ENCODE peak calls at places on chromosome 15, in five cellular contexts. U, D, N, G and R are unnamed samples.

GRCh38 chr15:79329186-79329611 is 18.3 kb downstream of the TMED3 start:
- DNase-seq in U (no peak), D (peak), N (no peak), G (no peak), R (no peak)

GRCh38 chr15:91660174-91660649 is 193.3 kb upstream of the SLCO3A1 start:
- DNase-seq in U (no peak), D (no peak), N (no peak), G (no peak), R (no peak)

GRCh38 chr15:75149911-75150709 is 51.6 kb upstream of the C15orf39 start:
- DNase-seq in U (no peak), D (peak), N (no peak), G (no peak), R (no peak)

GRCh38 chr15:42971830-42972229 is 51.3 kb upstream of the TTBK2 start:
- DNase-seq in U (no peak), D (no peak), N (no peak), G (no peak), R (no peak)

GRCh38 chr15:95557226-95558046 is 773.1 kb upstream of the NR2F2 start:
- DNase-seq in U (peak), D (peak), N (no peak), G (no peak), R (no peak)

GRCh38 chr15:31974855-31975421 is 55.4 kb upstream of the CHRNA7 start:
- DNase-seq in U (no peak), D (peak), N (no peak), G (no peak), R (no peak)

GRCh38 chr15:57060799-57061198 is 142.4 kb downstream of the TCF12 start:
- DNase-seq in U (peak), D (peak), N (no peak), G (no peak), R (no peak)

GRCh38 chr15:77037475-77038209 is 33.3 kb downstream of the TSPAN3 start:
- DNase-seq in U (no peak), D (no peak), N (no peak), G (no peak), R (no peak)

GRCh38 chr15:101258238-101259144 is 6.6 kb upstream of the CHSY1 start:
- DNase-seq in U (peak), D (peak), N (peak), G (no peak), R (peak)

GRCh38 chr15:89647191-89647851 is 7.9 kb downstream of the KIF7 start:
- DNase-seq in U (peak), D (peak), N (peak), G (peak), R (peak)

GRCh38 chr15:30939161-30939560 is 35.4 kb downstream of the FAN1 start:
- DNase-seq in U (no peak), D (no peak), N (no peak), G (no peak), R (no peak)

GRCh38 chr15:47443839-47444238 is 273.5 kb upstream of the SEMA6D start:
- DNase-seq in U (no peak), D (peak), N (no peak), G (no peak), R (no peak)

GRCh38 chr15:89230277-89230676 is 8.9 kb upstream of the RLBP1 start:
- DNase-seq in U (no peak), D (no peak), N (no peak), G (no peak), R (no peak)